ENCODE peak calls at places on chromosomes 13 and 19, in six cellular contexts. V is activated CD4-positive, alpha-beta T cell treated with anti-CD3 and anti-CD28 coated beads for 24 hours; R is colonic mucosa; W is occipital lobe; T is stimulated activated naive CD8-positive, alpha-beta T cell treated with anti-CD3 and anti-CD28 coated beads, Interleukin-15, Interleukin-2, amounts not matched to agents 100 U/mL and 50 U/mL, for 24 hours; A is KBM-7. P is an unnamed sample.

GRCh38 chr19:13031917-13032623 is 36.8 kb downstream of the NFIX start:
- DNase-seq in V (no peak), R (no peak), W (peak), T (no peak), A (no peak), P (peak)

GRCh38 chr13:113864303-113864890 is 521 bp upstream of the GAS6 start:
- DNase-seq in V (no peak), R (peak), W (no peak), T (no peak), A (no peak), P (no peak)

GRCh38 chr13:113653264-113654174 is 4.5 kb downstream of the ATP4B start:
- DNase-seq in V (no peak), R (no peak), W (no peak), T (no peak), A (no peak), P (no peak)

GRCh38 chr13:38582133-38582532 is 104.7 kb upstream of the FREM2 start:
- DNase-seq in V (no peak), R (peak), W (no peak), T (no peak), A (peak), P (peak)

GRCh38 chr19:40893112-40893511 is 11.1 kb upstream of the CYP2A7 start:
- DNase-seq in V (no peak), R (no peak), W (no peak), T (no peak), A (no peak), P (no peak)

GRCh38 chr13:94433055-94433947 is 46.2 kb downstream of the DCT start:
- DNase-seq in V (no peak), R (no peak), W (no peak), T (peak), A (peak), P (no peak)

GRCh38 chr19:4456843-4457653 is 546 bp downstream of the UBXN6 start:
- DNase-seq in V (peak), R (peak), W (no peak), T (peak), A (no peak), P (peak)

GRCh38 chr13:75513271-75513670 is 24.4 kb downstream of the COMMD6 start:
- DNase-seq in V (no peak), R (no peak), W (no peak), T (no peak), A (no peak), P (no peak)

GRCh38 chr13:51101636-51102218 is 9.3 kb downstream of the C13orf42 start:
- DNase-seq in V (no peak), R (no peak), W (no peak), T (no peak), A (no peak), P (no peak)

P was measured in putamen.